ENCODE peak calls at places on chromosomes 5 and 9, in nine cellular contexts. S is OCI-LY7, Y is AG04449, B is lower leg skin, U is lung, E is fibroblast of villous mesenchyme, C is A549, L is GM12878, I is kidney epithelial cell. M is an unnamed sample.

GRCh38 chr9:34513567-34514214 is 9.1 kb downstream of the ENHO start:
- DNase-seq in B (peak), Y (no peak), S (peak), U (no peak), L (no peak), I (no peak), E (no peak), C (no peak), M (no peak)

GRCh38 chr9:34457266-34458012 is 931 bp downstream of the FAM219A start:
- DNase-seq in S (peak), E (peak), L (no peak), I (no peak), Y (peak), C (peak), B (peak), U (peak), M (no peak)

GRCh38 chr9:118595719-118596305 is 773.4 kb downstream of the BRINP1 start:
- DNase-seq in U (no peak), S (peak), I (no peak), B (no peak), E (peak), C (peak), Y (no peak), L (no peak), M (peak)

GRCh38 chr5:109016300-109016699 is 268.6 kb downstream of the FER start:
- DNase-seq in I (no peak), Y (no peak), S (no peak), E (peak), B (no peak), U (no peak), L (no peak), C (no peak), M (peak)

GRCh38 chr5:123119334-123119986 is 30.4 kb downstream of the PRDM6 start:
- DNase-seq in I (no peak), Y (no peak), E (peak), B (no peak), L (no peak), S (peak), U (no peak), C (peak), M (peak)

GRCh38 chr9:129840024-129840423 is 4.8 kb downstream of the USP20 start:
- DNase-seq in C (no peak), L (no peak), B (no peak), S (peak), E (no peak), I (no peak), U (no peak), Y (no peak), M (no peak)

GRCh38 chr5:172144291-172144815 is 43.7 kb downstream of the STK10 start:
- DNase-seq in Y (no peak), L (no peak), I (no peak), U (no peak), S (peak), E (peak), C (no peak), B (no peak), M (peak)

GRCh38 chr5:4098226-4098625 is 502.6 kb downstream of the IRX1 start:
- DNase-seq in I (no peak), B (no peak), E (no peak), C (no peak), U (no peak), S (no peak), Y (no peak), L (no peak), M (no peak)

GRCh38 chr5:175383350-175383749 is 60.6 kb downstream of the DRD1 start:
- DNase-seq in Y (no peak), L (no peak), B (no peak), I (no peak), U (no peak), E (no peak), S (no peak), C (peak), M (no peak)

GRCh38 chr9:79384091-79384490 is 187.7 kb upstream of the TLE4 start:
- DNase-seq in I (no peak), B (no peak), C (no peak), E (no peak), L (no peak), Y (no peak), U (no peak), S (no peak), M (no peak)

GRCh38 chr5:60788863-60789513 is 55.1 kb downstream of the ELOVL7 start:
- DNase-seq in Y (no peak), E (no peak), L (no peak), C (no peak), S (no peak), U (no peak), I (no peak), B (no peak), M (no peak)

GRCh38 chr5:50667079-50667652 is 729 bp downstream of the PARP8 start:
- DNase-seq in I (no peak), C (peak), U (peak), Y (no peak), E (peak), L (no peak), B (peak), S (peak), M (peak)

GRCh38 chr9:34623386-34624235 is 3.3 kb upstream of the DCTN3 start:
- DNase-seq in S (no peak), I (no peak), Y (no peak), U (no peak), C (no peak), E (no peak), L (no peak), B (no peak), M (no peak)

GRCh38 chr9:109469646-109470358 is 28.3 kb downstream of the PTPN3 start:
- DNase-seq in I (peak), Y (peak), B (no peak), E (peak), L (peak), C (peak), S (peak), U (peak), M (peak)

GRCh38 chr9:107638922-107639321 is 149.4 kb upstream of the KLF4 start:
- DNase-seq in U (no peak), I (no peak), S (peak), B (peak), C (peak), Y (peak), E (peak), L (no peak), M (no peak)

GRCh38 chr9:107638496-107638895 is 148.9 kb upstream of the KLF4 start:
- DNase-seq in U (no peak), E (peak), B (no peak), I (no peak), Y (no peak), L (no peak), C (no peak), S (no peak), M (no peak)

GRCh38 chr9:107639426-107639825 is 149.9 kb upstream of the KLF4 start:
- DNase-seq in U (no peak), C (no peak), E (no peak), L (no peak), Y (no peak), S (no peak), B (no peak), I (no peak), M (no peak)

GRCh38 chr9:107636596-107637405 is 147.2 kb upstream of the KLF4 start:
- DNase-seq in B (no peak), I (no peak), E (peak), Y (no peak), L (no peak), U (no peak), S (no peak), C (no peak), M (no peak)

DNA sequence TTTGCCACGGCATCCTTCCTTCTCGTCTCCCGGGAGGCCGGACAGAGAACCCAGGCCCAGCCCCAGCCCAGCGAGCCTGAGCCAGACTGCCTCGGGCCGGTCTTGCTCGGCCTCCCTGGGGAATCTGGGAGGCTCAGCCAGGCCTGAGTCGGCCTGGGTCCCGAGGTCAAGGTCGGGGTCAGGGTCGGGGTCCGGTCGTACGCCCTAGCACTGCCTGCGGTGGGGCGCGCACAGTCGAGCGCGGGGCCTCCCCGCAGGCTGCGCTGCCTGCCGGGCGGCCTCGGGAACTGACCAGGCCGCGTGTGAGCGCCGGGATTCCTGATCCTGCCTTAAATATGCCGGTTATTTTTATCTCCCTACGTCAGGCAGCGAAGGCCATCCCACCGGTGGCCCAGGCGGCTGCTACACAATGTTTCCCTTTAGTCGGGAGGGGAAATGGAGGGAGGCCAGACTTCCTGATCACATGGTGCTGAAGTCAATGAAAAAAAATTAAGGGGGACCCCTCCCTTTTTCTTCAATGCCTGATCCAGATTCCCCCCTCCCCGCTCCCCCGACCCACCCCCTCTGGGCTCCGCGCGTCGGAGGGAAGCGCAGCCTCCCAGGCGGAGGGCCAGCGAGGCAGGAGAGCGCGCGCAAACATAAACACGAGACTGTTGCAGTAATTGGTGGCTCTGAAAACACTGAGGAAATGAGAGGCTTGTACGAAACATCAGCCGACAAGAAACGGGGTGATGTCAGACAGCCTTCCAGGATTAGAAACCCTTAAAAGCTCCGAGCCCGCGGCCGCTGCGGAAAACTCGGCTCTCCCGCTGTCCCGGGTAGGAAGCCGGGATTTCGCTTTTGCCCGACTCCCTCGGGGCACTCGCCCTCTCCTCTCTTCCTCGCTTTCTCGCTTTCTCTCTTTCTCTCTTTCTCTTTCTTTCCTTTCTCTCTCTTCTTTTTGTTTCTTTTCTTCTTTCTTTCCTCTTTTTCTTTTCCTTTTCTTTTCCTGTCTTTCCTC is 148.2 kb upstream of the KLF4 start:
- DNase-seq in I (peak), B (peak), L (no peak), U (peak), S (no peak), C (peak), E (peak), Y (peak), M (peak)
- TF ChIP-seq CTCF in I (no peak), B (no peak), L (no peak), U (no peak), S (no peak), C (no peak), E (peak), Y (peak), M (no peak)

DNA sequence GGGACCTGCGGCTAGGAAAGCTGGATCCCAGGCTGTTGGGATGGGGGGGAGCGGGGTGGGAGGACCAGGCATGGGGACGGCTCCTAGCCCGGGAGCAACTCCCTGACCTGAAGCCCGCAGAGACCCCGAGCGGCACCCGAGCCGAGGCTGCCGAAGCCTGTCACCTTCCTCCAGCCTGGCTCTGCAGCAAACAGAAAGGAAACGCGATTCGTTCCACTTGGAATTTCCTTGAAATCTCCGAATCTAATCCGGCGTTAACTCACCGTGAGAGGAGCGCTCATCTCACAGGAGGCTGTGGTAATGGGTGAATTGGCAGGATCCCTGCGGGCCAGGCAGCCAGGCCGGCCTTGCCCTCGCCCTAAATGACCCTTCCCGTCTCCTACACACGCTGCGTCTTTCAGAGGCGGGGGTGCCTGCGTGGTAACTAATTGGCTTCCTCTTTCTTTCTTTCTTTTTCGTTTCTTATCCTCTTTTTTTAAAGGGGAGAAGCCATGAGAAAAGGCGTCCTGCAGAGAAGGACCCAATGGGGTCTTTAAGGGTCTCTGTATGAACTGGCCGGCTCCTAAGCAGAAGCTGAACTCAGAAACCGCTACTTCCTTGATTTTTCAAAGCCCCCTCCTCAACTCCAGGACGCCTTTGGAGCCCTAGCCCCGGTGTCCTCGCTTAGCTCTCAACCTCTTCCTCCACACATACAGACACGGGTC is 8.5 kb downstream of the PAX5 start:
- DNase-seq in B (peak), E (no peak), Y (no peak), U (no peak), I (no peak), C (no peak), L (no peak), S (no peak), M (no peak)
- H3K4me3 ChIP-seq in B (no peak), E (no peak), Y (peak), U (no peak), I (no peak), C (peak), L (peak), S (peak), M (peak)

GRCh38 chr5:169980418-169981053 is at the start of gene INSYN2B:
- DNase-seq in C (peak), S (peak), E (peak), B (peak), U (peak), L (no peak), Y (peak), I (peak), M (peak)
- TF ChIP-seq CTCF in C (peak), S (peak), E (peak), B (no peak), U (peak), L (no peak), Y (peak), I (peak), M (peak)

DNA sequence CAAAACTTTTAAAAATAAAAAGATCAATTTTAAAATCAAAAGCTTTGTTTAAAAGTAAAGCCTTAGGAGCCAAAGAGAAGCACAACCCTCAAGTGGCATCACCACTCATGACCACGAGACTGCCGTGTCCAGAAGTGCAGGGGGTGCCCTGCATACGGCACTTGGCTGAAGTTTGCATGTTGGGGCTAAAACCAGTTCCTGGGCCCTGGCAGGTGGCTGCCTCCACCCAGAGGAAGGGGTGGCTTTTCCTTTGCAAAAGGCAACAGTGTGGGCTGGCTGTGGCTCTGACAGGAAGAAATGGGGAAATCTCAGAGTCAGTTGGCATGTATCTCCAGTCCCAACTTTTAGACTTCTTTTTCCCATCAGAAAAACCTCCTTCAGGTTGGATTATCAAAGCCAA is 15.2 kb downstream of the TRMO start:
- DNase-seq in L (no peak), C (no peak), S (peak), U (no peak), Y (no peak), I (no peak), B (no peak), E (no peak), M (no peak)
- H3K4me3 ChIP-seq in L (no peak), C (no peak), S (no peak), U (no peak), Y (no peak), I (no peak), B (no peak), E (no peak), M (no peak)

DNA sequence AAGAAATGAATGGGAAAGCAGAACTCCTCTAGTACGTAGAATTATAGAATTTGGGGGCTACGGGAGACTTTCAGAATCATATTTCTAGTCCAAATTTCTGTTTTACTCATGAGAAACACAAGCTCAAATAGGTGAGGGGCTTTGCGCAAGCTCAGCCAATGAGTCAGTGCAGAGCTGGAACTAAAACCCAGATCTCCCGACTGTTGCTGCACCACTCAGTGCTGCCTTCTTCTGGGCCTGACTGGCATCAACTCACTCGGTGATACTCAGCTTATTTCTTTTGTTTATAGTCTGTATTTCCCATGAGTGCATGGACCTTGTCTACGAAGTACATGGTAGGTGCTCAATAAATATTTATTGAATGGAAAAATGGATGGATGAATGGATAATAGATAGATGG is 280.2 kb downstream of the CDK5RAP2 start:
- DNase-seq in E (no peak), C (peak), S (no peak), L (no peak), I (no peak), U (peak), Y (no peak), B (no peak), M (no peak)
- TF ChIP-seq CTCF in E (no peak), C (no peak), S (peak), L (no peak), I (no peak), U (no peak), Y (no peak), B (no peak), M (no peak)

GRCh38 chr9:73153793-73154227 is 2.1 kb downstream of the ANXA1 start:
- DNase-seq in I (no peak), U (no peak), E (no peak), Y (no peak), C (peak), L (no peak), B (no peak), S (no peak), M (no peak)
- H3K4me3 ChIP-seq in I (peak), U (peak), E (peak), Y (peak), C (peak), L (no peak), B (no peak), S (no peak), M (no peak)

DNA sequence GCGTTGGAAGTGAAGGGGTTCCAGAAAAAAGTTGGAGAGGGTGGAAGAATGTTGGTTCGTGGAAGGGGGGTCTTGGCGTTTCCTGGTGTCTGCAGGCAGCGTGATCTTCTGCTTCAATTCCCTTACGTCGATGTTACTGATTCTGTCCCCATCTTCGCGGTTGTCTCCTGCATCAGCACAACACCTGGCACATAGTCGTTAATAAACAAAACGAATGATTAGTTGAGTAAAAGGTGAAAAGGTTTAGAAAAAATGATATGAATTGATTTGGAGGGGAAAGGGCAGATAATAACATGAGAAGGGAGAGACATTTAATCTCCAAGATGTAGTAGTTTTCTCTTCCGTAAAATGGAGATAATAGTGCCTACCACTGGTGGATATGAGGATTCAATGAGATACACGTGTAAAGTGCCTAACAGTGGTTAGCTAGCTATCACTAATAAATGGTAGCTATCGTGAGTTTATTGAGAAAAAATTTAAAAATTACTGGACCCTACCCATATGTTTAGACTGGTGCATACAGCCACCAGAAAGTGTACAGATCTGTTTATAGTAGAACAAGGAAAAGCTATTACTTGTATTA is 556 bp downstream of the MTREX start:
- DNase-seq in E (peak), L (no peak), I (no peak), Y (no peak), S (peak), C (peak), U (no peak), B (no peak), M (peak)
- TF ChIP-seq CTCF in E (no peak), L (no peak), I (peak), Y (no peak), S (peak), C (peak), U (no peak), B (no peak), M (no peak)